ENCODE peak calls at places on chromosome 2, in four cellular contexts. M is activated T-helper 1 cell treated with Interleukin-2 at 50 U/mL for 16 hours; K is stimulated activated CD4-positive, alpha-beta T cell treated with anti-CD3 and anti-CD28 coated beads, TNF-alpha, amount 100 ng/mL, for 4 hours; L is iris pigment epithelial cell. R is an unnamed sample.

GRCh38 chr2:147663964-147664363 is 180.9 kb upstream of the ACVR2A start:
- DNase-seq in M (no peak), K (no peak), L (no peak), R (no peak)

GRCh38 chr2:55168221-55169154 is 63.6 kb downstream of the CLHC1 start:
- DNase-seq in M (no peak), K (peak), L (peak), R (no peak)

GRCh38 chr2:19554520-19554919 is 196.1 kb upstream of the OSR1 start:
- DNase-seq in M (no peak), K (no peak), L (no peak), R (no peak)

GRCh38 chr2:233342301-233342700 is 12.0 kb upstream of the DGKD start:
- DNase-seq in M (no peak), K (no peak), L (no peak), R (no peak)

GRCh38 chr2:151815821-151816489 is 12.3 kb downstream of the ARL5A start:
- DNase-seq in M (no peak), K (no peak), L (no peak), R (no peak)

GRCh38 chr2:106115665-106116064 is 78.4 kb downstream of the UXS1 start:
- DNase-seq in M (no peak), K (no peak), L (no peak), R (no peak)

GRCh38 chr2:175690113-175690716 is 311.9 kb downstream of the LNPK start:
- DNase-seq in M (no peak), K (no peak), L (peak), R (no peak)

GRCh38 chr2:28976584-28976983 is 4.5 kb upstream of the TOGARAM2 start:
- DNase-seq in M (no peak), K (no peak), L (peak), R (no peak)

GRCh38 chr2:216245391-216245790 is 126.9 kb downstream of the MARCHF4 start:
- DNase-seq in M (no peak), K (no peak), L (no peak), R (no peak)

GRCh38 chr2:1625281-1626001 is 118.9 kb downstream of the PXDN start:
- DNase-seq in M (no peak), K (no peak), L (peak), R (no peak)

GRCh38 chr2:60331106-60331809 is 222.2 kb downstream of the BCL11A start:
- DNase-seq in M (no peak), K (no peak), L (no peak), R (no peak)

GRCh38 chr2:59584958-59585357 is 968.5 kb downstream of the BCL11A start:
- DNase-seq in M (no peak), K (no peak), L (no peak), R (no peak)

GRCh38 chr2:9631484-9631819 is 655 bp upstream of the YWHAQ start:
- DNase-seq in M (no peak), K (no peak), L (no peak), R (no peak)

GRCh38 chr2:30365201-30365600 is 81.8 kb upstream of the LCLAT1 start:
- DNase-seq in M (no peak), K (no peak), L (no peak), R (no peak)

GRCh38 chr2:185161701-185162100 is 563.4 kb downstream of the ZNF804A start:
- DNase-seq in M (no peak), K (no peak), L (no peak), R (no peak)

GRCh38 chr2:23546913-23547312 is 161.9 kb downstream of the KLHL29 start:
- DNase-seq in M (no peak), K (no peak), L (no peak), R (no peak)

GRCh38 chr2:233457356-233457755 is 103.1 kb downstream of the DGKD start:
- DNase-seq in M (no peak), K (no peak), L (no peak), R (no peak)

GRCh38 chr2:138207531-138207930 is 243.3 kb downstream of the HNMT start:
- DNase-seq in M (no peak), K (no peak), L (no peak), R (no peak)

GRCh38 chr2:69943000-69943840 is 18.2 kb downstream of the ASPRV1 start:
- DNase-seq in M (no peak), K (no peak), L (no peak), R (no peak)

GRCh38 chr2:105571445-105571987 is 172.7 kb upstream of the FHL2 start:
- DNase-seq in M (no peak), K (no peak), L (no peak), R (no peak)

GRCh38 chr2:97966545-97967215 is 29.1 kb downstream of the TMEM131 start:
- DNase-seq in M (no peak), K (no peak), L (peak), R (no peak)

GRCh38 chr2:27703638-27704341 is 40.1 kb downstream of the SLC4A1AP start:
- DNase-seq in M (peak), K (peak), L (peak), R (peak)

GRCh38 chr2:191112448-191112901 is 38.3 kb downstream of the STAT4 start:
- DNase-seq in M (no peak), K (no peak), L (no peak), R (no peak)

GRCh38 chr2:240250150-240250984 is 109.9 kb upstream of the OTOS start:
- DNase-seq in M (no peak), K (no peak), L (no peak), R (no peak)

GRCh38 chr2:204051476-204051875 is 114.9 kb downstream of the ICOS start:
- DNase-seq in M (no peak), K (no peak), L (no peak), R (no peak)

GRCh38 chr2:159755788-159756187 is 42.2 kb downstream of the CD302 start:
- DNase-seq in M (no peak), K (no peak), L (peak), R (no peak)

GRCh38 chr2:86442642-86443005 is 1.5 kb downstream of the KDM3A start:
- DNase-seq in M (peak), K (peak), L (peak), R (peak)

GRCh38 chr2:16633632-16634430 is 31.8 kb downstream of the CYRIA start:
- DNase-seq in M (no peak), K (no peak), L (peak), R (no peak)

GRCh38 chr2:207248702-207249355 is 83.1 kb upstream of the KLF7 start:
- DNase-seq in M (no peak), K (no peak), L (peak), R (no peak)

GRCh38 chr2:84924173-84925106 is 19.0 kb downstream of the TMSB10 start:
- DNase-seq in M (no peak), K (no peak), L (peak), R (peak)

R was measured in T-helper 17 cell.